ENCODE peak calls at places on chromosomes 12 and 14, in eight cellular contexts. T, N, H, V, J, C, E and L are unnamed samples.

GRCh38 chr12:105706321-105706972 is 376.0 kb downstream of the C12orf75 start:
- DNase-seq in T (no peak), N (no peak), H (no peak), V (no peak), J (no peak), C (no peak), E (no peak), L (no peak)

GRCh38 chr12:48489012-48489411 is 6.7 kb downstream of the C12orf54 start:
- DNase-seq in T (no peak), N (no peak), H (no peak), V (no peak), J (no peak), C (no peak), E (no peak), L (no peak)

GRCh38 chr12:58584885-58585284 is 335.4 kb downstream of the LRIG3 start:
- DNase-seq in T (no peak), N (no peak), H (no peak), V (no peak), J (no peak), C (no peak), E (no peak), L (no peak)

GRCh38 chr12:104669057-104669770 is 212.5 kb downstream of the CHST11 start:
- DNase-seq in T (no peak), N (peak; percentile 80), H (peak; percentile 91), V (no peak), J (no peak), C (peak; percentile 75), E (no peak), L (no peak)

GRCh38 chr14:33880330-33880729 is 70.5 kb downstream of the EGLN3 start:
- DNase-seq in T (no peak), N (no peak), H (no peak), V (no peak), J (no peak), C (no peak), E (no peak), L (no peak)

GRCh38 chr14:104986487-104987164 is 1.0 kb downstream of the CLBA1 start:
- DNase-seq in T (no peak), N (no peak), H (no peak), V (no peak), J (no peak), C (no peak), E (peak; percentile 74), L (no peak)

GRCh38 chr14:28407931-28408330 is 358.7 kb upstream of the FOXG1 start:
- DNase-seq in T (no peak), N (no peak), H (no peak), V (no peak), J (no peak), C (no peak), E (no peak), L (no peak)

GRCh38 chr12:20463920-20464524 is 95.7 kb downstream of the PDE3A start:
- DNase-seq in T (no peak), N (no peak), H (no peak), V (no peak), J (no peak), C (no peak), E (no peak), L (no peak)

GRCh38 chr12:16294589-16294988 is 17.1 kb upstream of the SLC15A5 start:
- DNase-seq in T (no peak), N (no peak), H (no peak), V (no peak), J (no peak), C (no peak), E (no peak), L (no peak)

GRCh38 chr14:104561124-104561531 is 18.4 kb upstream of the C14orf180 start:
- DNase-seq in T (no peak), N (no peak), H (no peak), V (no peak), J (no peak), C (no peak), E (no peak), L (no peak)

GRCh38 chr12:41304526-41304925 is 116.4 kb downstream of the PDZRN4 start:
- DNase-seq in T (no peak), N (no peak), H (no peak), V (no peak), J (no peak), C (no peak), E (no peak), L (no peak)

GRCh38 chr14:33188880-33189279 is 250.2 kb downstream of the NPAS3 start:
- DNase-seq in T (no peak), N (no peak), H (no peak), V (no peak), J (no peak), C (no peak), E (no peak), L (no peak)

GRCh38 chr12:66189476-66189823 is 436 bp downstream of the IRAK3 start:
- DNase-seq in T (no peak), N (no peak), H (no peak), V (no peak), J (no peak), C (peak; percentile 64), E (no peak), L (no peak)

GRCh38 chr12:95516757-95517156 is 34.5 kb downstream of the USP44 start:
- DNase-seq in T (no peak), N (no peak), H (no peak), V (no peak), J (no peak), C (no peak), E (no peak), L (no peak)

GRCh38 chr12:130139971-130140547 is 22.2 kb upstream of the FZD10 start:
- DNase-seq in T (no peak), N (no peak), H (no peak), V (no peak), J (no peak), C (no peak), E (no peak), L (no peak)

GRCh38 chr12:58314610-58315009 is 373.2 kb downstream of the ATP23 start:
- DNase-seq in T (no peak), N (no peak), H (no peak), V (no peak), J (no peak), C (no peak), E (no peak), L (no peak)

GRCh38 chr14:46063872-46064271 is 587.7 kb downstream of the RPL10L start:
- DNase-seq in T (no peak), N (no peak), H (no peak), V (no peak), J (no peak), C (no peak), E (no peak), L (no peak)

GRCh38 chr12:69570000-69570516 is 15.2 kb upstream of the CCT2 start:
- DNase-seq in T (no peak), N (no peak), H (no peak), V (peak; percentile 54), J (no peak), C (no peak), E (no peak), L (no peak)

GRCh38 chr12:69024907-69025306 is 91.9 kb upstream of the CPM start:
- DNase-seq in T (no peak), N (no peak), H (no peak), V (no peak), J (no peak), C (no peak), E (no peak), L (no peak)

GRCh38 chr12:44245932-44246331 is 410.1 kb downstream of the TMEM117 start:
- DNase-seq in T (no peak), N (no peak), H (no peak), V (no peak), J (no peak), C (no peak), E (no peak), L (no peak)

GRCh38 chr14:100982764-100983163 is 79.2 kb upstream of the RTL1 start:
- DNase-seq in T (no peak), N (no peak), H (no peak), V (peak; percentile 36), J (no peak), C (no peak), E (no peak), L (no peak)

GRCh38 chr12:6974180-6974579 is 3.5 kb downstream of the EMG1 start:
- DNase-seq in T (no peak), N (no peak), H (no peak), V (no peak), J (no peak), C (no peak), E (no peak), L (no peak)
- TF ChIP-seq POLR2AphosphoS5 in T (no peak), N (no peak), H (no peak), V (no peak), J (peak; percentile 27), C (no peak), E (no peak), L (no peak)

GRCh38 chr12:94263905-94264655 is 115.7 kb downstream of the PLXNC1 start:
- DNase-seq in T (no peak), N (no peak), H (no peak), V (no peak), J (no peak), C (no peak), E (no peak), L (no peak)
- TF ChIP-seq POLR2AphosphoS5 in T (no peak), N (no peak), H (no peak), V (no peak), J (no peak), C (no peak), E (no peak), L (no peak)

GRCh38 chr14:71339650-71340415 is 432.6 kb downstream of the PCNX1 start:
- DNase-seq in T (no peak), N (no peak), H (no peak), V (no peak), J (no peak), C (no peak), E (no peak), L (no peak)
- TF ChIP-seq POLR2AphosphoS5 in T (no peak), N (no peak), H (no peak), V (no peak), J (no peak), C (no peak), E (no peak), L (no peak)

GRCh38 chr14:38197001-38197760 is 10.5 kb upstream of the SSTR1 start:
- DNase-seq in T (no peak), N (no peak), H (no peak), V (no peak), J (no peak), C (no peak), E (no peak), L (no peak)

GRCh38 chr14:38199768-38200167 is 7.9 kb upstream of the SSTR1 start:
- DNase-seq in T (no peak), N (no peak), H (no peak), V (no peak), J (no peak), C (no peak), E (no peak), L (no peak)

GRCh38 chr14:38197761-38198345 is 9.9 kb upstream of the SSTR1 start:
- DNase-seq in T (no peak), N (no peak), H (no peak), V (no peak), J (no peak), C (no peak), E (no peak), L (no peak)

GRCh38 chr14:38199076-38199475 is 8.6 kb upstream of the SSTR1 start:
- DNase-seq in T (no peak), N (no peak), H (no peak), V (no peak), J (no peak), C (no peak), E (no peak), L (no peak)

DNA sequence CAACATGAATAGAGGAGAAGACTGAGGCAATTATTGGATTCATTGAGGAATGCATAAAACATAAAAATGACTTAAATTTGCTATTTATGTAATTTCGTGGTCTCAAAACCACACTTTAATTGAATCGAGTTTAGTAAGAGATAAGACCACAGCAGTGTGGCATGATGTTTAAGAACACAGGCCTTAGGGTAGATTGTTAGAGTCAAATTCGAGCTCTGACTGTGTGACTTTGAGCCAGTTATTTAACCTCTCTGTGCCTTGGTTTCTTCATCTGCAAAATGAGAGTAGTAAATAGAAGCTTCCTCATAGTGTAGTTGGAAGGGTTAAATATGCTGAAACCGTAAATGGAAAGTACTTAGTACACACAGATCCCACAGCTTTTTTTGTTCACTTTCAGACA is 9.3 kb upstream of the SSTR1 start:
- DNase-seq in T (no peak), N (no peak), H (no peak), V (no peak), J (no peak), C (no peak), E (no peak), L (no peak)
- TF ChIP-seq POLR2AphosphoS5 in T (no peak), N (no peak), H (no peak), V (no peak), J (no peak), C (no peak), E (no peak), L (no peak)